ENCODE peak calls at places on chromosomes 6 and 20, in four cellular contexts. A, O, D and Z are unnamed samples.

GRCh38 chr20:46959081-46959692 is 64.5 kb downstream of the EYA2 start:
- DNase-seq in A (no peak), O (no peak), D (no peak), Z (no peak)

GRCh38 chr20:33709398-33709797 is 10.7 kb downstream of the PXMP4 start:
- DNase-seq in D (no peak), O (no peak), A (no peak), Z (no peak)

GRCh38 chr20:50870572-50871161 is 60.6 kb downstream of the ADNP start:
- DNase-seq in A (no peak), D (no peak), O (no peak), Z (no peak)

GRCh38 chr6:7974932-7975763 is 64.6 kb upstream of the TXNDC5 start:
- DNase-seq in A (no peak), D (no peak), O (peak), Z (no peak)

GRCh38 chr20:41218466-41218865 is 81.1 kb downstream of the PLCG1 start:
- DNase-seq in O (no peak), A (no peak), D (no peak), Z (no peak)

GRCh38 chr20:52590100-52590499 is 382.1 kb upstream of the TSHZ2 start:
- DNase-seq in A (no peak), D (no peak), O (no peak), Z (no peak)

GRCh38 chr6:108983151-108983550 is 111.5 kb downstream of the SESN1 start:
- DNase-seq in O (no peak), A (no peak), D (no peak), Z (no peak)

GRCh38 chr6:139297921-139298320 is 6.1 kb upstream of the TXLNB start:
- DNase-seq in O (no peak), A (no peak), D (no peak), Z (no peak)

GRCh38 chr6:135250234-135250633 is 69.1 kb downstream of the MYB start:
- DNase-seq in D (no peak), A (no peak), O (no peak), Z (peak)

GRCh38 chr6:143619844-143620243 is 57.9 kb upstream of the PHACTR2 start:
- DNase-seq in O (no peak), D (no peak), A (no peak), Z (no peak)

GRCh38 chr20:11569163-11569562 is 348.5 kb upstream of the BTBD3 start:
- DNase-seq in O (no peak), D (peak), A (no peak), Z (no peak)

DNA sequence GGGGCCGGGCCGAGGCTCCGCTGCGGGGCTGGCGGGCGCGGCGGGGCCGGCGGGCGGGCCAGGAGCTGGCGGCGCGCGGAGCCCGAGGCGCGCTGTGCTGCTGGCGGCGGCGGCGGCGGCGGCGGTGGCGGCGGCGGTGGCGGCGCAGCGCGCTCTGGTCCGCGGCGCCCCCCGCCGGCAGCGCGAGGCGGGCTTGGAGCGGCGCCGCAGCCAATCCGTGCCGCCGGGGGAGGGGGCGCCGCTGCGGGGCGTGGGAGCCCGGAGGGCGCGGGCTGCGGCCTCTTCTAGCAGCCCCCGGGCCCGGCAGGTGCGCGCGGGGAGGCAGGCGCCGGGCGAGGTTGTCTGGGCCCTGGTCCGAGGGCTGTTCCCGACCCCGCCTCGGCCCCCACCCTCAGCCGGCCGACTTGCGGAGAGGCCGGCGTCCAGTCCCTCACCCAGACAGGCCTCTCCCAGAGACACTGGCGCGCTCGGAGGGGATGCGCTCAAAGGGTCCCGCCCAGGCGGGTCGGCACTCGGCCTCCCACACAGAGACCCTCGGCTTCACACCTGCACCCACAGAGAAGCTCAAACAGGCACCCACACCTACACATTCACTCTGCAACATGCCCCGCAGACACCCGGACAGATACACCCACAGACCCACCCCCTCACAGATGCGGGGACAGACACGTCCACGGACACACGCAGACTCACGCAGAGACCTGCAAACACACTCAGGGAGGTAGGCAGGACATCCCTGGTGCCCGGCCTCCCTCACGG is at the start of gene RIMS4:
- DNase-seq in A (no peak), D (peak), O (no peak), Z (peak)
- TF ChIP-seq CTCF in A (no peak), D (no peak), O (no peak), Z (no peak)

GRCh38 chr20:45138451-45139300 is 14.4 kb upstream of the WFDC12 start:
- DNase-seq in D (peak), A (peak), O (peak), Z (peak)
- TF ChIP-seq CTCF in D (peak), A (peak), O (peak), Z (peak)

GRCh38 chr6:116444092-116444491 is 17.1 kb upstream of the CALHM6 start:
- DNase-seq in D (no peak), A (no peak), O (no peak), Z (no peak)
- TF ChIP-seq CTCF in D (peak), A (peak), O (peak), Z (peak)

GRCh38 chr6:137415127-137415833 is 78.9 kb downstream of the OLIG3 start:
- DNase-seq in D (no peak), O (peak), A (peak), Z (peak)

GRCh38 chr6:137414599-137414998 is 79.6 kb downstream of the OLIG3 start:
- DNase-seq in A (no peak), O (no peak), D (no peak), Z (no peak)

GRCh38 chr6:137416376-137417109 is 77.7 kb downstream of the OLIG3 start:
- DNase-seq in A (no peak), D (no peak), O (no peak), Z (no peak)

GRCh38 chr6:137417411-137417810 is 76.8 kb downstream of the OLIG3 start:
- DNase-seq in A (no peak), D (no peak), O (no peak), Z (no peak)

GRCh38 chr6:137415834-137416190 is 78.4 kb downstream of the OLIG3 start:
- DNase-seq in A (no peak), D (no peak), O (no peak), Z (no peak)
- TF ChIP-seq CTCF in A (peak), D (no peak), O (no peak), Z (peak)

GRCh38 chr6:32604434-32604877 is 14.8 kb upstream of the HLA-DRB1 start:
- DNase-seq in A (no peak), O (no peak), D (no peak), Z (no peak)
- TF ChIP-seq CTCF in A (no peak), O (no peak), D (no peak), Z (no peak)

GRCh38 chr6:31702421-31702818 is 704 bp downstream of the ABHD16A start:
- DNase-seq in A (no peak), D (no peak), O (peak), Z (no peak)

GRCh38 chr6:31701666-31702420 is 1.3 kb downstream of the ABHD16A start:
- DNase-seq in O (peak), D (no peak), A (no peak), Z (no peak)

GRCh38 chr6:31706599-31706998 is at the start of gene LY6G6F:
- DNase-seq in D (no peak), O (no peak), A (no peak), Z (no peak)

GRCh38 chr6:31700716-31701401 is 2.3 kb downstream of the ABHD16A start:
- DNase-seq in D (no peak), A (no peak), O (no peak), Z (no peak)

DNA sequence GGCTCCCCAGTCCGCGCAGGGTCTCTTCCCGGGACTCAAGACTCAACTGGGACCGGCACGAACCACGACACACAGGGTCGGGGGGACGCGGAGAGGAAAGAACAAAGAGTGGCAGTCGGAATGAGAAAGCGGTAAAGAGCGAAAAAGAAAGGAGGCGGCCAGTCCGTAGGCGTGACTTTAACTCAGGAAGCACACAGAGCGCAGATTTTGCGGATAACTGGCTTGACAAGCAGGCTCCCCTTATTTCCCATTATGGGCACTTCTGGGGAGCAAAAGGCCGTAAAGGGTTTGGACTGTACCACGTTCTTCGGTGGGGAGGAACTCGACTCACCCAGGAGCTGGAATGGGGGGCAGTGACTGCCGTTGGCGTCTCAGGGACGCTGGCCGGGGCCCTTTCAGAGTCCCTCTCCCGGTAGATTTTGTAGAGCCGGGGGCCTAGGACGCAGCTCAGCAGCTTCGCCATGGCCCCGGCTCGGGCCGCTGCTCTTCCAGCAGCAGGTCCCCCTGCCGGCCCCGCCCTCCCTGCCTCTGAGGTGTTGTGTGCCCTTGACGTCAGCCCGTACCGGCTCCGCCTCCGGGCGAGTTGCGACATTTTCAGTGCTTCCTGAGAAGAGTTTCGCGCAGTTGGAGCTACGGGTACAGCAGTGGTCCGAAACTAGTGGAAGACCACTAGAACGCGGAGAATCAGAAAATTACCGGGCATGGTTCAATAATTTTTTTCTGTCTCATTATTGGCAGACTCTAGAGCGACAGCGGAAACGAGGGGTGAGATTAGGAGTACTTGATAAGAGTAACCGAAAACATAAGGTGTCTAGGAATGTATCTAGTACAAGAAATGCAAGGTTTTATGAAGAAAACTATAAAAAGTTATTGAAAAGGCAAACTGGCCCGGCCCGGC is at the start of gene ABHD16A:
- DNase-seq in A (peak), D (peak), O (peak), Z (peak)
- TF ChIP-seq CTCF in A (no peak), D (no peak), O (no peak), Z (no peak)

GRCh38 chr6:107607109-107607508 is 117.2 kb downstream of the SOBP start:
- DNase-seq in A (no peak), D (no peak), O (peak), Z (no peak)

GRCh38 chr6:107603029-107603428 is 113.1 kb downstream of the SOBP start:
- DNase-seq in D (peak), O (no peak), A (no peak), Z (no peak)

GRCh38 chr6:107606407-107606806 is 116.5 kb downstream of the SOBP start:
- DNase-seq in A (no peak), O (no peak), D (no peak), Z (no peak)

GRCh38 chr6:107601406-107601805 is 111.5 kb downstream of the SOBP start:
- DNase-seq in D (no peak), O (no peak), A (no peak), Z (no peak)

DNA sequence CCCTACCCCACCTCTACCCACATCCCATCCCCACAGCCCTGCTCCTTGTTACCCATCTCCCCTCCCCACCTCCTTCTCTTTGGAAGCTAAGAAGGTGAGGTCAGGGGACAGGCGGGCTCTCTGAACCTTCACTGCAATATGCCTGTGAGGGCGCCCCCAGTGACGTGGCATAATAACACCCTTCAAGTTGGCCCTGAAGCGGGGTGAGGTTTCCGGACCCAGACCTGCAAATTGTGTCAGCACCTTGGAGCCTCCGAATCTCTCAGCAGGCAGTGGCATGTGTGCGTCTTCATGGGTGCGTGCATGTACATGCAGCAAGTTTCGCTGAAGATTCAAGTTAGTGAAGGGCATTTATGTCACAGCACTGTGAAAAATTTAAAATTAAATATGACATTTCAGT is 114.6 kb downstream of the SOBP start:
- DNase-seq in O (no peak), A (no peak), D (no peak), Z (no peak)
- TF ChIP-seq CTCF in O (no peak), A (no peak), D (peak), Z (no peak)

GRCh38 chr6:35678814-35679213 is 9.9 kb downstream of the FKBP5 start:
- DNase-seq in D (no peak), O (no peak), A (no peak), Z (no peak)
- TF ChIP-seq CTCF in D (no peak), O (no peak), A (no peak), Z (no peak)